ENCODE peak calls at places on chromosomes 12 and 14, in eight cellular contexts. M is ovary, O is heart left ventricle, F is spleen, V is transverse colon, A is stomach, E is gastrocnemius medialis, G is prostate gland. X is an unnamed sample.

GRCh38 chr14:79111963-79112362 is 941.8 kb downstream of the NRXN3 start:
- DNase-seq in E (no peak), G (no peak), V (no peak), A (no peak), O (no peak), M (no peak), F (no peak), X (no peak)

GRCh38 chr14:35438910-35439713 is 34.6 kb upstream of the NFKBIA start:
- DNase-seq in A (no peak), G (no peak), E (no peak), O (no peak), F (no peak), V (no peak), M (no peak), X (no peak)

GRCh38 chr12:95943231-95943842 is at the start of gene AMDHD1:
- DNase-seq in G (peak; percentile 15), V (peak; percentile 62), M (peak; percentile 35), O (peak; percentile 78), F (peak; percentile 93), A (peak; percentile 56), E (peak; percentile 29), X (peak; percentile 70)

GRCh38 chr12:613996-614726 is 49.1 kb downstream of the NINJ2 start:
- DNase-seq in O (no peak), A (peak; percentile 35), G (no peak), V (peak; percentile 21), E (peak; percentile 44), M (no peak), F (no peak), X (peak; percentile 58)

GRCh38 chr12:110649341-110649847 is 35.5 kb downstream of the TCTN1 start:
- DNase-seq in V (no peak), A (no peak), E (no peak), O (no peak), F (no peak), G (no peak), M (no peak), X (peak; percentile 48)

GRCh38 chr12:2094597-2094996 is 41.8 kb downstream of the CACNA1C start:
- DNase-seq in F (no peak), O (no peak), M (no peak), E (no peak), A (no peak), G (no peak), V (no peak), X (no peak)

GRCh38 chr12:114248527-114248926 is 157.4 kb downstream of the TBX5 start:
- DNase-seq in F (no peak), M (no peak), A (no peak), V (no peak), O (no peak), G (no peak), E (no peak), X (no peak)

GRCh38 chr12:66187016-66187415 is 2.0 kb upstream of the IRAK3 start:
- DNase-seq in E (no peak), A (no peak), V (no peak), O (no peak), F (no peak), M (no peak), G (no peak), X (no peak)

GRCh38 chr14:105315941-105316562 is 1.5 kb downstream of the PACS2 start:
- DNase-seq in V (no peak), A (no peak), G (no peak), E (no peak), O (no peak), F (peak; percentile 81), M (no peak), X (no peak)

GRCh38 chr12:43762596-43762995 is 3.8 kb downstream of the IRAK4 start:
- DNase-seq in O (no peak), V (no peak), F (no peak), A (no peak), M (no peak), E (no peak), G (no peak), X (no peak)

GRCh38 chr12:77064891-77065360 is 443 bp downstream of the E2F7 start:
- DNase-seq in O (peak; percentile 63), F (no peak), E (no peak), M (no peak), A (no peak), G (no peak), V (no peak), X (no peak)

GRCh38 chr14:61558271-61558670 is 137.0 kb upstream of the HIF1A start:
- DNase-seq in G (no peak), O (no peak), V (no peak), A (no peak), F (no peak), M (no peak), E (no peak), X (no peak)

DNA sequence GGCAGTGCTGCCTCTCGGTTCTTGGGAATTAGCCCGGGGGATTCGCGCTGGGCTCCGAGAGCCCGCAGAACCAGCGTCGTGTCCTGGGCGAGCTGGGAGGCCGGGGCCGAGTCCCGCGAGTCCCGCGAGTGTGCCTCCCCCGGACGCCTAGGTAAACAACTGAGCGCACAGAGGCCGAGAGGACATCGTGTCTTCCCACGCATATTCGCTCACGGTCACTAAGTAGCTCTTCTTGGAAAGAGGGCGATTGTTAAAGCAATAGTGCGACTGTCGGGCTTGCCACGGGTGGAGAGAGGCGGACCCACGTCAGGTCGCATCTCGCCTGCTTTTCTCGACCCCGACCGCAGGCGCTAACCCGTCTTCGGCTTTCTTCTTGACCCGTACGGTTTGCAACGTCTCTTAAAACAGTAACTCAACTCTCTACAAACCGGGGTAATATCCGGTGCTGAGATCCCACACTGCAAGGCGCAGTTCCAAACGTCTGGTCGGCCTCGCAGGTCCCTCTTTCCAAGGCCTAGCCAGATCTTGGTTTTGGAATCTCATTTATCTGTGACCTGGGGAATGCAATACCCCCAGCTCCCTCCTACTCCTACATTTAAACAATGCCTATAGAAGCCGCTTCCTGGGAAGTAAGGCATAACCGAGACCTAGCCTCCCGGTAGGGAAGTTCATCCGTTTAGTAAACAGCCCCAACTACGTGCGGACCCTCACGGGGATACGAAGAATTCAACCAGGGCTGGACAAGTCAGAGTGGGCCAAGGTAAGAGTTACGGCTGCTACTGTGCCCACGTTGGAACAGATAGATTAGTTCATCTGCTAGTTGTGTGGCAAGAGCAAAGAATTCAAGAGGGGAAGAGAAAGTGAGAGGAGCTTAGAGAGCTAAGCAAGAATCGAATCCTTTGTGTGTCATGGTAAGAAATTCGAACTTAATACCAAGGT is 736 bp upstream of the PHLDA1 start:
- DNase-seq in O (no peak), M (peak; percentile 52), E (peak; percentile 46), F (no peak), A (peak; percentile 49), G (peak; percentile 31), V (peak; percentile 30), X (peak; percentile 68)
- TF ChIP-seq POLR2A in O (no peak), M (no peak), E (no peak), F (no peak), A (no peak), G (no peak), V (no peak), X (no peak)

DNA sequence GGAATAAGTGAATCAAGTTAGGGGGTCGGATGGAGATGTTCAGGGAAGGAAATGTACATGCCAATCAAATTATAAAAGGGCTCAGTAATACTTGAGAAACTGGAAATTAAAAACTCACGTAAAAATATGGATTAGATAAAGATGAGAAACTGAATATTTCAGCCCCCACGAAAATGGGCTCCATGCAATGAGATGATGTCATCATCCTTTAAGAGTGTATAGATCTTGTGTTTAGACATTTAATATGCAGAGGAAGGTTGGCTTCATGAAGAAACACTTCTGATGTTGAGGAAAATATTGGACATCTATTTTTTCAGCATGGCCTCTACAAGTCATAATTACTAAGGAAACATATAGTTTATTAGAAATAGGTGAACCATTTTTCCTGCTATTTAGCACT is 9.5 kb downstream of the TBC1D30 start:
- DNase-seq in O (no peak), M (no peak), A (no peak), G (no peak), E (no peak), V (no peak), F (no peak), X (no peak)
- H3K27me3 ChIP-seq in O (no peaks in the 10 kb centered on the region), M (no peaks in the 10 kb centered on the region), A (peaks cover 5% of the 10 kb centered on the region), G (no peaks in the 10 kb centered on the region), E (no peaks in the 10 kb centered on the region), V (peaks cover 6% of the 10 kb centered on the region), F (no peaks in the 10 kb centered on the region), X (no peaks in the 10 kb centered on the region)

DNA sequence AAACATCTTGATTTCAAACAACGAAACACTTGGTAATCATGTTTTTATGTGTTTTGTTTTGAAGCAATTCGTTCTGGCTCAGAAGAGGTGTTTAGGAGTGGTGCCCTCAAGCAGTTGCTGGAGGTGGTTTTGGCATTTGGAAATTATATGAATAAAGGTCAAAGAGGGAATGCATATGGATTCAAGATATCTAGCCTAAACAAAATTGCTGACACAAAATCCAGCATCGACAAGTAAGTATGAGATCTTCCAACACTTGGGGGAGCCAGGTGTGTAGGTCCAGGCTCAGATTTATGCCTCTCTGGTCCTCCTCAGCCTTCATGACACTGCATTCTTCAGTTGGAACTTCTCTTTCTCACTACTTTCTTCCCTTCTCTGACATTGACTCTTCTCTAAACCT is 110.1 kb downstream of the GPR135 start:
- DNase-seq in V (no peak), E (no peak), O (no peak), A (no peak), G (no peak), F (no peak), M (no peak), X (no peak)
- H3K4me1 ChIP-seq in V (peaks cover 22% of the 10 kb centered on the region), E (peaks cover 42% of the 10 kb centered on the region), O (peaks cover 43% of the 10 kb centered on the region), A (peaks cover 25% of the 10 kb centered on the region), G (no peaks in the 10 kb centered on the region), F (peaks cover 25% of the 10 kb centered on the region), M (peaks cover 6% of the 10 kb centered on the region), X (no peaks in the 10 kb centered on the region)

GRCh38 chr14:93184391-93185332 is at the start of the genes LYSET and MOAP1:
- DNase-seq in O (peak; percentile 95), A (peak; percentile 89), G (peak; percentile 84), E (peak; percentile 86), F (peak; percentile 98), M (peak; percentile 82), V (peak; percentile 90), X (peak; percentile 86)
- TF ChIP-seq POLR2A in O (peak; percentile 81), A (no peak), G (peak; percentile 94), E (peak; percentile 80), F (peak; percentile 19), M (peak; percentile 75), V (peak; percentile 90), X (peak; percentile 66)

GRCh38 chr14:69050235-69051184 is 71.4 kb upstream of the ACTN1 start:
- DNase-seq in V (no peak), M (no peak), E (no peak), F (no peak), A (no peak), O (no peak), G (no peak), X (no peak)

GRCh38 chr14:69046468-69046867 is 67.4 kb upstream of the ACTN1 start:
- DNase-seq in M (peak; percentile 37), A (peak; percentile 54), V (peak; percentile 22), G (no peak), E (no peak), O (no peak), F (no peak), X (no peak)

GRCh38 chr14:69047255-69047654 is 68.2 kb upstream of the ACTN1 start:
- DNase-seq in M (no peak), V (no peak), F (no peak), O (no peak), A (no peak), E (no peak), G (no peak), X (no peak)

GRCh38 chr14:69049675-69050074 is 70.6 kb upstream of the ACTN1 start:
- DNase-seq in V (no peak), G (no peak), E (peak; percentile 31), O (no peak), A (no peak), M (peak; percentile 56), F (no peak), X (no peak)

GRCh38 chr14:69048456-69048855 is 69.4 kb upstream of the ACTN1 start:
- DNase-seq in A (peak; percentile 72), O (no peak), E (no peak), G (no peak), M (no peak), V (peak; percentile 52), F (no peak), X (peak; percentile 65)
- H3K27me3 ChIP-seq in A (no peaks in the 10 kb centered on the region), O (no peaks in the 10 kb centered on the region), E (no peaks in the 10 kb centered on the region), G (no peaks in the 10 kb centered on the region), M (no peaks in the 10 kb centered on the region), V (no peaks in the 10 kb centered on the region), F (no peaks in the 10 kb centered on the region), X (no peaks in the 10 kb centered on the region)

X was measured in Peyer's patch.